ENCODE peak calls at places on chromosomes 7 and 10, in eight cellular contexts. F is pancreas, N is tibial nerve, L is coronary artery, R is fibroblast of mammary gland, K is AG04450, P is AG04449, C is psoas muscle. O is an unnamed sample.
A peak's percentile ranks its signal among the peaks of the same experiment; 100 is the strongest.

GRCh38 chr10:103800789-103801540 is 54.4 kb downstream of the SH3PXD2A start:
- DNase-seq in P (no peak), R (no peak), C (peak; percentile 40), L (no peak), N (no peak), F (no peak), K (no peak), O (no peak)

GRCh38 chr7:45915606-45916005 is 5.5 kb downstream of the IGFBP3 start:
- DNase-seq in R (peak; percentile 40), C (no peak), K (no peak), F (no peak), L (no peak), N (no peak), P (no peak), O (no peak)

GRCh38 chr7:154953006-154953684 is 49.8 kb downstream of the PAXIP1 start:
- DNase-seq in N (peak; percentile 45), K (no peak), F (peak; percentile 56), C (peak; percentile 72), P (no peak), R (peak; percentile 48), L (no peak), O (no peak)

GRCh38 chr10:103687172-103687571 is 168.2 kb downstream of the SH3PXD2A start:
- DNase-seq in R (no peak), F (no peak), N (no peak), K (no peak), C (no peak), L (no peak), P (no peak), O (no peak)

GRCh38 chr10:104614245-104614831 is 26.8 kb upstream of the SORCS3 start:
- DNase-seq in P (no peak), C (no peak), N (no peak), R (peak; percentile 38), F (no peak), L (no peak), K (no peak), O (no peak)

GRCh38 chr10:86086418-86086817 is 280.2 kb downstream of the GRID1 start:
- DNase-seq in N (no peak), C (no peak), L (peak; percentile 46), P (no peak), R (no peak), K (no peak), F (no peak), O (no peak)

GRCh38 chr7:100400656-100401055 is 27.4 kb downstream of the PILRA start:
- DNase-seq in L (no peak), P (no peak), N (no peak), K (no peak), R (no peak), C (no peak), F (no peak), O (no peak)

GRCh38 chr10:124573726-124574455 is 112.3 kb downstream of the LHPP start:
- DNase-seq in K (no peak), R (no peak), F (no peak), C (no peak), L (no peak), P (no peak), N (no peak), O (no peak)

GRCh38 chr10:108574233-108574632 is 1349.1 kb downstream of the XPNPEP1 start:
- DNase-seq in C (no peak), L (no peak), R (no peak), N (no peak), K (no peak), F (no peak), P (no peak), O (no peak)

GRCh38 chr7:30910369-30911073 is 1.1 kb upstream of the AQP1 start:
- DNase-seq in F (peak; percentile 62), L (no peak), P (no peak), K (no peak), C (no peak), R (no peak), N (no peak), O (no peak)

GRCh38 chr7:115910541-115911164 is 119.9 kb downstream of the TFEC start:
- DNase-seq in L (no peak), F (no peak), P (no peak), N (no peak), C (no peak), R (peak; percentile 38), K (no peak), O (peak; percentile 10)

GRCh38 chr7:70208236-70209063 is 610.2 kb downstream of the AUTS2 start:
- DNase-seq in K (no peak), L (no peak), N (no peak), C (no peak), R (peak; percentile 15), F (no peak), P (peak; percentile 16), O (no peak)

GRCh38 chr10:1549591-1550290 is 187.6 kb downstream of the ADARB2 start:
- DNase-seq in C (no peak), L (no peak), R (no peak), N (no peak), F (no peak), K (no peak), P (no peak), O (no peak)

GRCh38 chr7:2024227-2024918 is 208.4 kb downstream of the MAD1L1 start:
- DNase-seq in K (no peak), C (peak; percentile 48), F (peak; percentile 16), N (no peak), P (no peak), R (no peak), L (peak; percentile 63), O (no peak)

GRCh38 chr10:58754419-58755180 is 241.9 kb downstream of the BICC1 start:
- DNase-seq in K (no peak), P (no peak), L (no peak), F (no peak), R (peak; percentile 57), N (no peak), C (no peak), O (no peak)

GRCh38 chr7:115676080-115676479 is 354.5 kb downstream of the TFEC start:
- DNase-seq in F (no peak), L (no peak), P (no peak), R (peak; percentile 45), C (no peak), N (peak; percentile 9), K (peak; percentile 11), O (no peak)

GRCh38 chr10:102644066-102644645 is at the start of gene TRIM8:
- DNase-seq in F (peak; percentile 86), P (no peak), C (peak; percentile 77), N (no peak), L (no peak), R (peak; percentile 31), K (no peak), O (no peak)

GRCh38 chr7:50409856-50410468 is 40.2 kb downstream of the FIGNL1 start:
- DNase-seq in K (no peak), C (no peak), N (no peak), P (no peak), L (no peak), F (no peak), R (no peak), O (no peak)

GRCh38 chr10:77455538-77455937 is 182.1 kb downstream of the KCNMA1 start:
- DNase-seq in F (no peak), C (no peak), R (peak; percentile 30), P (no peak), L (no peak), K (no peak), N (no peak), O (no peak)

GRCh38 chr10:100531761-100532160 is 2.1 kb upstream of the NDUFB8 start:
- DNase-seq in R (no peak), P (no peak), N (no peak), C (no peak), F (no peak), L (no peak), K (no peak), O (no peak)

GRCh38 chr10:24622781-24623301 is 100.8 kb downstream of the ARHGAP21 start:
- DNase-seq in C (no peak), P (no peak), K (no peak), F (no peak), N (no peak), L (no peak), R (peak; percentile 75), O (no peak)

GRCh38 chr10:64089648-64090047 is 568.4 kb downstream of the REEP3 start:
- DNase-seq in C (no peak), L (no peak), P (no peak), R (no peak), N (no peak), F (no peak), K (no peak), O (no peak)

DNA sequence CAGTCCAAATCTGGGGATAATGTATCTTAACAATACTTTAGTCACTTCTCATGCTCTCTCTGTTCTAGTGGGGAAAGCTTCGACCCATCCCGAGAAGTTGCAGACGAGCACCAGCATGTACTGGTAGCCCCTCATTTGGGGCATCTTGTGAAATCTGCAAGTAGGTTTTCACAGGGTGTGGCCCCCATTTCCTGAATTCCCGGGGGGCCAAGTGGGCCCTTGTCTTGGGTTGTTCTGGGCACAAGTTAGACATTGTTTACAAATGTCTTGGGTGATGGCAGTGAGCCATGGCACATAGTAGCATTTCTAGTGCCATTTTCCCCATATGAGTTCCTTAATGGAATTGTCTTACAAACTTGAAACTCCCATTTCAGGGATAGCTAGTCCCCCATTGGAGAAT is 216.7 kb upstream of the KCND2 start:
- DNase-seq in C (no peak), K (no peak), P (no peak), L (no peak), N (no peak), R (no peak), F (no peak), O (no peak)
- H3K4me3 ChIP-seq in C (no peak overlapping the region), K (no peak overlapping the region), P (no peak overlapping the region), L (no peak overlapping the region), N (no peak overlapping the region), R (no peak overlapping the region), F (no peak overlapping the region), O (no peak overlapping the region)

DNA sequence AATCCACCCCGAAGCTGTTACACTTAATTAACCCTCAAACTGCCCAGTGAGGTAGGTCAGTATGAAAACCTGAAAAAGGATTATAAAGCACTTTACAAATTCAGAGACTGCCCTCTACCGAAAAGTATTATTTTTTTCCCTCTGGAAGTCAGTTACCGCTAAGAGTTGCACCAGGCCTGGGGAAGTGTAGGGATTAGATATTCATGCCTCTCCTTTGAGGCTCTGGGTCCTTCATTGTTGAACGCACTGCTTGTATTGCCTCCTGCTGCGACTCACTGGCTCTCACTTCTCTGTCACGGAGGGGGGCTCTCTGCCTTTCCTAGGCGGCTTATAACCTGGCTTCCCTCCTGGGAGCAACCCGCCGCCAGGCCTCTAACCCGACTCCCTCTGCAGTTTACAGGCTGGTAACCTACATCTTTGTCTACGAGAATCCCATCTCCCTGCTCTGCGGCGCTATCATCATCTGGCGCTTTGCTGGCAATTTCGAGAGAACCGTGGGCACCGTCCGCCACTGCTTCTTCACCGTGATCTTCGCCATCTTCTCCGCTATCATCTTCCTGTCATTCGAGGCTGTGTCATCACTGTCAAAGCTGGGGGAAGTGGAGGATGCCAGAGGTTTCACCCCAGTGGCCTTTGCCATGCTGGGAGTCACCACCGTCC is 2.7 kb downstream of the RHBDD2 start:
- DNase-seq in K (no peak), N (no peak), C (no peak), F (peak; percentile 38), R (no peak), L (no peak), P (no peak), O (no peak)
- TF ChIP-seq CTCF in K (no peak), N (no peak), C (no peak), F (no peak), R (no peak), L (no peak), P (no peak), O (no peak)

GRCh38 chr7:48091506-48092433 is 2.7 kb downstream of the UPP1 start:
- DNase-seq in F (no peak), P (no peak), K (no peak), N (no peak), R (peak; percentile 57), C (no peak), L (no peak), O (no peak)
- H3K4me3 ChIP-seq in F (no peak overlapping the region), P (no peak overlapping the region), K (no peak overlapping the region), N (no peak overlapping the region), R (no peak overlapping the region), C (no peak overlapping the region), L (no peak overlapping the region), O (no peak overlapping the region)

GRCh38 chr7:6164491-6164890 is 107.9 kb downstream of the CYTH3 start:
- DNase-seq in R (no peak), N (no peak), K (no peak), P (no peak), F (no peak), C (no peak), L (no peak), O (no peak)
- TF ChIP-seq CTCF in R (peak; percentile 8), N (no peak), K (peak; percentile 34), P (peak; percentile 16), F (no peak), C (no peak), L (no peak), O (no peak)